ENCODE peak calls at places on chromosomes 6 and 20, in four cellular contexts. One of them, this sample, is unnamed. For H3K27me3, the result is how much of the 10 kb centered on the place peaks cover.

GRCh38 chr6:109165392-109165964 is 70.2 kb downstream of the CEP57L1 start:
- DNase-seq in dorsolateral prefrontal cortex: no peak
- DNase-seq in CD4-positive, alpha-beta T cell: no peak
- DNase-seq in GM23248: peak
- DNase-seq in this sample: peak

GRCh38 chr6:161011509-161012480 is 20.2 kb downstream of the MAP3K4 start:
- DNase-seq in dorsolateral prefrontal cortex: no peak
- DNase-seq in CD4-positive, alpha-beta T cell: no peak
- DNase-seq in GM23248: peak
- DNase-seq in this sample: no peak

GRCh38 chr6:170146640-170147039 is 144.2 kb downstream of the DLL1 start:
- DNase-seq in dorsolateral prefrontal cortex: no peak
- DNase-seq in CD4-positive, alpha-beta T cell: no peak
- DNase-seq in GM23248: no peak
- DNase-seq in this sample: no peak

GRCh38 chr20:36175016-36175415 is 20.5 kb downstream of the EPB41L1 start:
- DNase-seq in dorsolateral prefrontal cortex: no peak
- DNase-seq in CD4-positive, alpha-beta T cell: no peak
- DNase-seq in GM23248: peak
- DNase-seq in this sample: no peak

GRCh38 chr6:5365430-5366195 is 104.3 kb downstream of the FARS2 start:
- DNase-seq in dorsolateral prefrontal cortex: no peak
- DNase-seq in CD4-positive, alpha-beta T cell: no peak
- DNase-seq in GM23248: no peak
- DNase-seq in this sample: no peak

GRCh38 chr6:145213614-145214013 is 521.7 kb downstream of the EPM2A start:
- DNase-seq in dorsolateral prefrontal cortex: no peak
- DNase-seq in CD4-positive, alpha-beta T cell: no peak
- DNase-seq in GM23248: no peak
- DNase-seq in this sample: no peak

GRCh38 chr20:53939554-53940355 is 130.6 kb downstream of the BCAS1 start:
- DNase-seq in dorsolateral prefrontal cortex: peak
- DNase-seq in CD4-positive, alpha-beta T cell: peak
- DNase-seq in GM23248: peak
- DNase-seq in this sample: peak

GRCh38 chr20:47988601-47989116 is 203.4 kb upstream of the SULF2 start:
- DNase-seq in dorsolateral prefrontal cortex: no peak
- DNase-seq in CD4-positive, alpha-beta T cell: no peak
- DNase-seq in GM23248: no peak
- DNase-seq in this sample: no peak

GRCh38 chr20:17655286-17655651 is 26.8 kb downstream of the RRBP1 start:
- DNase-seq in dorsolateral prefrontal cortex: no peak
- DNase-seq in CD4-positive, alpha-beta T cell: no peak
- DNase-seq in GM23248: peak
- DNase-seq in this sample: no peak

GRCh38 chr20:40189621-40190020 is 499.4 kb downstream of the MAFB start:
- DNase-seq in dorsolateral prefrontal cortex: no peak
- DNase-seq in CD4-positive, alpha-beta T cell: no peak
- DNase-seq in GM23248: peak
- DNase-seq in this sample: peak

GRCh38 chr6:53197553-53197952 is 48.9 kb upstream of the GCM1 start:
- DNase-seq in dorsolateral prefrontal cortex: no peak
- DNase-seq in CD4-positive, alpha-beta T cell: no peak
- DNase-seq in GM23248: no peak
- DNase-seq in this sample: no peak

GRCh38 chr6:53199156-53199555 is 50.5 kb upstream of the GCM1 start:
- DNase-seq in dorsolateral prefrontal cortex: no peak
- DNase-seq in CD4-positive, alpha-beta T cell: no peak
- DNase-seq in GM23248: no peak
- DNase-seq in this sample: no peak

GRCh38 chr6:53199765-53200164 is 51.1 kb upstream of the GCM1 start:
- DNase-seq in dorsolateral prefrontal cortex: no peak
- DNase-seq in CD4-positive, alpha-beta T cell: no peak
- DNase-seq in GM23248: no peak
- DNase-seq in this sample: no peak

GRCh38 chr6:53203483-53203882 is 54.8 kb upstream of the GCM1 start:
- DNase-seq in dorsolateral prefrontal cortex: no peak
- DNase-seq in CD4-positive, alpha-beta T cell: no peak
- DNase-seq in GM23248: no peak
- DNase-seq in this sample: no peak

GRCh38 chr6:53201270-53201669 is 52.6 kb upstream of the GCM1 start:
- DNase-seq in dorsolateral prefrontal cortex: no peak
- DNase-seq in CD4-positive, alpha-beta T cell: no peak
- DNase-seq in GM23248: no peak
- DNase-seq in this sample: no peak
- H3K27me3 ChIP-seq in dorsolateral prefrontal cortex: under half
- H3K27me3 ChIP-seq in CD4-positive, alpha-beta T cell: under half
- H3K27me3 ChIP-seq in GM23248: under half
- H3K27me3 ChIP-seq in this sample: under half

DNA sequence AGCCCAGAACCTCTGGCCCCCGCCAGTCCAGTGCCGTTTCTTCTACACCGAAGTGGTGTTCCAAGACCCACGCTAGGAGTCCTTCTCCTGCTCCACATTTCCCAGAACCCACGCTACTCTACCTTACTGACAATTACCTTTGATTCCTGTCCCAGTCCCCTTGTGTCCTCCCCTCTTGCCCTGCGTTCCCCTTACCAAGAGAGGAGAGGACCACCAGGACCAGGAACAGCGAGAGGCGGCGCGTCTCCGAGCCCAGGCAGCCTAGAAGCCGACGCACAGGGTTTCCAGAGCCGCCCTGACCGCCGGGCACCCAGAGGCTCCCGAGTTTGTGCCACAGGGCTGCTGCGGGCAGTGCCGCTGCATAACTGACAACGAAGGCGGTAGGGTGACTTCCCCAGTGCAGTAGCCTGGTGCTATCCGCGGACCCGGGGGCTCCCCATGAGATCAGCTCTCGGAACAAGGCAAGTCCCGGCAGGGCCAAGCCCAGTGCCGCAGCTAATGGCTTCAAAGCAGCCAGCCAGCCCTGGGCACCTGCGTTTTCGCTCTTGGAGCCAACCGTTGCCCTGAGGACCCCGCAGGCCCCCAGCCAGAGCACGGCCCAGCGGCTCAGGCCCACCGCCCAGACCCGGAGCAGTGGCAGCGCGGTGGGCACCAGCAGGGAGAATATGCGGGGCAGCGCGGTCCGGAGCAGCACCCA is 512 bp downstream of the TAP1 start:
- DNase-seq in dorsolateral prefrontal cortex: no peak
- DNase-seq in CD4-positive, alpha-beta T cell: peak
- DNase-seq in GM23248: peak
- DNase-seq in this sample: peak
- H3K27me3 ChIP-seq in dorsolateral prefrontal cortex: under half
- H3K27me3 ChIP-seq in CD4-positive, alpha-beta T cell: under half
- H3K27me3 ChIP-seq in GM23248: under half
- H3K27me3 ChIP-seq in this sample: under half

DNA sequence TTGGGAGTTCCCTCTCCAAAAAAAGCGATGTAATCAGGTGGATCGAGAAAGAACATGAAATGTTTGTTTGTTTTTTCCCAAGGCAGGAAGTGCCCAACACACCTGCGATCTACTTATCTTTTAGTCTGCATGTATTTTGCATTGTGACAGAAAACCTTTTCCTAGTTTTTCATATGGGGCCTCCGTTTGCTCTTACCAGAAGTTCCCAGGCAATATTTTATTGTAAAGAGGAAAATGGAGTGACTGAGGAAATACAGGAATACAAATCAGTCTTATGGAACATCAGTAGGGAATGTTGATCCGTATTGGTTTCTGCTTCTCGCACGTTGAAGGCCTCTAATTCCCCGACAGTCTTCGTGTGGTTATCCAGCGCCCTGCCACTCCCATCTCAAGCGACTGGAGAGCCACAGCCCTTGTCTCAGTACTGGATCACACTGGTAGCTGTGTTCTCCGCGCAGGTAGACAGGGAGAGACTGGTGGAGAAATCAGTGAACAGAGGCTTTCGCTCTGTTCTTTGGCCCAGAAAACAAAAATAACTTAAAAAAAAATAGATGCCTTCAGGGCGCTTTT is 107.4 kb downstream of the TRIM27 start:
- DNase-seq in dorsolateral prefrontal cortex: no peak
- DNase-seq in CD4-positive, alpha-beta T cell: no peak
- DNase-seq in GM23248: no peak
- DNase-seq in this sample: no peak
- H3K27me3 ChIP-seq in dorsolateral prefrontal cortex: half or more
- H3K27me3 ChIP-seq in CD4-positive, alpha-beta T cell: half or more
- H3K27me3 ChIP-seq in GM23248: half or more
- H3K27me3 ChIP-seq in this sample: under half

DNA sequence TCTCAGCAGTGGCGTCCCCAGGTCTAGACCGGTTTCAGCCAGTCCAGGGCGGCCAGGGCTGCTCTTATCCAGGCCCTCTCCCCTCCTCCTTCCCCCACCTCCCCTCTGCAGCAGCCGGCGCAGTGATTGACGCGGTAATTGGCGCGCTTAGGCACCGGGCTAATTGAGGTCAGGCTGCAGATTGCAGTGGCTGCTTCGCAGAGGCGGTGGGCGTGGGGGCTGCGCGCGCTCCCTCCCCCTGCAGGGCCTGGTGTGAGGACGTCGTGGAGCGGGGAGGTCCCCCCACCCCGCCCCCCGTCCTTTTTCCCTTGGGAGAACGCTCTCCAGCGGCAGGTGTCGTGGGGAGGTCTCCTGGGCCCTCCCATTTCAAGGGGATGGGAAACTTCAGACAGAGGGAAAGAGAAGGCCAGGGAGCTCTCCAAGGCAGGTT is 70.4 kb upstream of the BLCAP start:
- DNase-seq in dorsolateral prefrontal cortex: no peak
- DNase-seq in CD4-positive, alpha-beta T cell: no peak
- DNase-seq in GM23248: no peak
- DNase-seq in this sample: no peak
- H3K27me3 ChIP-seq in dorsolateral prefrontal cortex: under half
- H3K27me3 ChIP-seq in CD4-positive, alpha-beta T cell: under half
- H3K27me3 ChIP-seq in GM23248: half or more
- H3K27me3 ChIP-seq in this sample: under half

GRCh38 chr6:116459927-116460326 is 1.2 kb upstream of the CALHM6 start:
- DNase-seq in dorsolateral prefrontal cortex: no peak
- DNase-seq in CD4-positive, alpha-beta T cell: no peak
- DNase-seq in GM23248: peak
- DNase-seq in this sample: no peak

GRCh38 chr6:116462516-116462915 is 1.3 kb downstream of the CALHM6 start:
- DNase-seq in dorsolateral prefrontal cortex: no peak
- DNase-seq in CD4-positive, alpha-beta T cell: no peak
- DNase-seq in GM23248: no peak
- DNase-seq in this sample: no peak

GRCh38 chr6:116458264-116458663 is 2.9 kb upstream of the CALHM6 start:
- DNase-seq in dorsolateral prefrontal cortex: no peak
- DNase-seq in CD4-positive, alpha-beta T cell: no peak
- DNase-seq in GM23248: no peak
- DNase-seq in this sample: no peak

GRCh38 chr6:116461563-116462507 is 660 bp downstream of the CALHM6 start:
- DNase-seq in dorsolateral prefrontal cortex: no peak
- DNase-seq in CD4-positive, alpha-beta T cell: peak
- DNase-seq in GM23248: peak
- DNase-seq in this sample: no peak

DNA sequence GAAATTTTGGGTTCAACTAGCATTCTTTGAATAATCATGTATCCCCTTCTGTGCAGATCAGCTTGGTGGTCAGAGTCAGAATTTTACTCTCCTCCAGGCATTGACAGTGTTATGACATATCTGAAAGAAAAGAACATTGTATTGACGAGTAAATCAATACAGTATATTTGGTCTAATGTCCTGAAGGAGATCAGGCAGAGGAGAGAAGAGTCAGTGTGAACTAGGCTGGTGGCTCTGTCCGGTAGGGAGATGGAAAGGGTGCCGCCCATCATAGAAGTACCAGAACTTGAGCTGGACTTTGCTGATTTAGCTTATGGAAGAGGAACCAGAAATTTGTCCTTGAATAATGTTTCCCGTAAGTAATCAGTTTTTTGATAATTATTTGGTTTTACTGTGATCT is at the start of gene CALHM6:
- DNase-seq in dorsolateral prefrontal cortex: no peak
- DNase-seq in CD4-positive, alpha-beta T cell: no peak
- DNase-seq in GM23248: no peak
- DNase-seq in this sample: no peak
- H3K27me3 ChIP-seq in dorsolateral prefrontal cortex: under half
- H3K27me3 ChIP-seq in CD4-positive, alpha-beta T cell: under half
- H3K27me3 ChIP-seq in GM23248: under half
- H3K27me3 ChIP-seq in this sample: under half

GRCh38 chr20:64193058-64193457 is 28.8 kb downstream of the MYT1 start:
- DNase-seq in dorsolateral prefrontal cortex: no peak
- DNase-seq in CD4-positive, alpha-beta T cell: no peak
- DNase-seq in GM23248: no peak
- DNase-seq in this sample: no peak
- H3K27me3 ChIP-seq in dorsolateral prefrontal cortex: under half
- H3K27me3 ChIP-seq in CD4-positive, alpha-beta T cell: under half
- H3K27me3 ChIP-seq in GM23248: half or more
- H3K27me3 ChIP-seq in this sample: under half

This sample was measured in bronchial epithelial cell.